ENCODE peak calls at places on chromosomes 5 and 9, in six cellular contexts. H is body of pancreas, J is upper lobe of left lung, I is HCT116, T is ovary, K is gastrocnemius medialis. C is an unnamed sample.

GRCh38 chr9:19200234-19200633 is 30.3 kb upstream of the DENND4C start:
- DNase-seq in H (no peak), J (no peak), I (no peak), T (peak; percentile 28), K (no peak), C (no peak)

GRCh38 chr9:81566074-81566698 is 123.2 kb downstream of the TLE1 start:
- DNase-seq in H (no peak), J (no peak), I (no peak), T (no peak), K (no peak), C (no peak)

GRCh38 chr5:132386644-132387286 is 17.3 kb downstream of the SLC22A5 start:
- DNase-seq in H (peak; percentile 55), J (no peak), I (peak; percentile 46), T (peak; percentile 72), K (no peak), C (no peak)

GRCh38 chr5:62143268-62144229 is 162.5 kb upstream of the KIF2A start:
- DNase-seq in H (no peak), J (no peak), I (peak; percentile 16), T (no peak), K (no peak), C (no peak)

GRCh38 chr5:124660229-124661093 is 86.0 kb downstream of the ZNF608 start:
- DNase-seq in H (peak; percentile 62), J (no peak), I (no peak), T (no peak), K (no peak), C (no peak)

GRCh38 chr5:150567031-150567680 is 59.2 kb downstream of the NDST1 start:
- DNase-seq in H (no peak), J (no peak), I (no peak), T (no peak), K (no peak), C (no peak)

GRCh38 chr9:21672762-21673161 is 129.7 kb upstream of the MTAP start:
- DNase-seq in H (no peak), J (no peak), I (no peak), T (no peak), K (no peak), C (no peak)

GRCh38 chr5:167573274-167574127 is 717.9 kb upstream of the WWC1 start:
- DNase-seq in H (no peak), J (no peak), I (no peak), T (peak; percentile 9), K (no peak), C (no peak)

GRCh38 chr5:887947-888640 is 4.5 kb downstream of the BRD9 start:
- DNase-seq in H (no peak), J (peak; percentile 63), I (no peak), T (no peak), K (no peak), C (no peak)

DNA sequence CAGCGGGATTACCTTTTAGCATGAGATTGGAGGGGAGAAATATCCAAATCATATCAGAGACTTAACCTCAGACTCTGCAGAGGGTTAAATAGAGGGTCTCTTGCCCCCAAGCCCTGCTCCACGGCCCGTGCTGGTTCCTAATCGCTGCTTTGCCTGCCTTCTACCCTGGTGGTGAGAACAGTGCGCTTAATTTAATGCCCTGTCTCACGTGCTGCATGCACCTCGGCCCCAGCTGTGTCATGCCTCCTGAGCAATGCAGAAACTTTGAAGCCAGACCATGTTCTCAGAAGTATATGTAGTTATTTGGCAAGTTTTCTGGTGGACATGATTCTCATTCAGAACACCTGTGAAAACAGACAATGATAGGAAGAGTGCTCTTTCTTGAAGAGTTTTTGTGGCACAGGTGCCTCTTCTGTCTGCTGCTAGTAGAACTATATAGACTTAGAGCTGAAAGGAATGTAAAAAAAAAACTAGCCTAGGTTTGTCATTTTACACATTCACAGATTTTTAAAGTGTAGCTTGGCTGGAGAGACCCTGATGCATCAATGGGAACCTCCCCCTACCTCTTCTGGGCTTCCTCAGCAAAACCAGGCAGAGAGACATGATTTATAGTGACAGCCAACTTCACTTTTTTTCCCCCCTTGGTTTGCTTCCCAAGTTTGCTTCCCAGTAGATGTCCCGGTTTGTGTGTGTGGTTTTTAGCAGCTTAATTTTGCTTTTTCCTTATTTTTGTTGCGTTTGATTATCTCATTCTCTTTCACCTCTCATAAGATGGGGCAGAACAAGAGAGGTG is 1.6 kb downstream of the OTULIN start:
- DNase-seq in H (peak; percentile 28), J (no peak), I (no peak), T (no peak), K (no peak), C (no peak)
- TF ChIP-seq POLR2A in H (no peak), J (no peak), I (no peak), T (no peak), K (no peak), C (no peak)

GRCh38 chr5:33702867-33703266 is 188.9 kb downstream of the ADAMTS12 start:
- DNase-seq in H (no peak), J (no peak), I (no peak), T (no peak), K (no peak), C (no peak)
- TF ChIP-seq CTCF in H (no peak), J (no peak), I (no peak), T (no peak), K (no peak), C (no peak)

DNA sequence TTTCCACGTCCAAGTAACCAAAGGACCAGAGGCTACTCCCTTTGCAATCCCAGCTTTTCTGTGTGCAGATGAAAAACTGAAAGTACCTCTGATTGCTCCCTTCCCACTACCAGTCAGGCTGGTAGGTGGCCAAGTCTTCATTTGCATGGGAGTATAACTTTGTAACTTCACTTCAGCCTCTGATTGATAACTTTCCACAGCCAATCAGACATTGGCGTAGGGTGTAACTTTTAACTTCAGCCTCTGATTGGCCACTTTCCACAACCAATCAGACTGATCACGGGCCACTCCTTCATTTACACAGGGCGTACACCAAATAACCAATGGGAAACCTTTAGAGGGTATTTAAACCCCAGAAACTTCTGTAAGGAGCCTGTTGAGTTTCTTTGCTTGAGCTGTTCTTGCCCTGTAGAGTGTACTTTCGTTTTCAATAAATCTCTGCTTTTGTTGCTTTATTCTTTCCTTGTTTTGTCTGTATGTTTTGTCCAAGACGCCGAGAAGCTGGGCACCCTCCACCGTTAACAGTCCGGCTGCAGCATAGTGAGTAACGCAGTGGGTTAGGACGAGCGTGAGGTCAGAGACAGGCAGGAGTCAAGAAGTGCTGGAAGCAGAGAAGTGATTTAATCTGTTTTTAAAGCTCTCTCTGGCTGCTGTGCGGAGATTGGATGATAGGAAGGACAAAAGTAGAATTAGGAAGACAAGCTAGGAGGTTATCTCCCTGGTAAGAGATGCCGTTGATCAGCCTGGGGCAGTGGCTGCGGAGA is 3.5 kb upstream of the EXOSC2 start:
- DNase-seq in H (peak; percentile 75), J (no peak), I (peak; percentile 69), T (peak; percentile 85), K (peak; percentile 65), C (peak; percentile 95)
- TF ChIP-seq POLR2A in H (peak; percentile 36), J (peak; percentile 39), I (no peak), T (peak; percentile 80), K (no peak), C (no peak)

GRCh38 chr5:178516836-178517235 is 73.4 kb downstream of the COL23A1 start:
- DNase-seq in H (no peak), J (no peak), I (no peak), T (no peak), K (no peak), C (no peak)
- TF ChIP-seq CTCF in H (no peak), J (no peak), I (no peak), T (no peak), K (no peak), C (no peak)

DNA sequence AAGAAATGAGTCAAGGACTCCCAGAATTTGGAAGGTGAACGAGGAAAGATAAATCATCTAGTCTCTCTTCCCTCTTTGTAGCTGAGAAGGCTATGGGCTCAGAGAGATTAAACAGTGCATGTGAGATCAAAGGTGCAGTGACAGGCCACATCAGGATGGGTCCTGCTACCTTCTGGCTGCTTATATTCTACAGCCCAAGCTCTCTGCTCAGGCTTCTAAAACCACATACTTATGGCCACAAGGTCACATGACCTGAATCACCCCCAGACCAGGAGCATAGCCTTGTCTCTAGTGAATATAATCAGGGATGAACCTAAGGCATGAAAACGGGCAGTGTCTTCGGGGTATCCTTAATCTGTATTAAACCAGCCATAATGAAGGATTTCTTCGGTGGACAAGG is 158.9 kb downstream of the SEMA5A start:
- DNase-seq in H (no peak), J (no peak), I (no peak), T (no peak), K (no peak), C (no peak)
- TF ChIP-seq POLR2A in H (no peak), J (no peak), I (no peak), T (no peak), K (no peak), C (no peak)

GRCh38 chr9:115226152-115226551 is 108.2 kb upstream of the TNC start:
- DNase-seq in H (no peak), J (no peak), I (peak; percentile 12), T (no peak), K (no peak), C (no peak)
- TF ChIP-seq CTCF in H (no peak), J (no peak), I (peak; percentile 39), T (no peak), K (no peak), C (no peak)